ENCODE peak calls at places on chromosomes 16 and 17, in five cellular contexts. One of them, this sample, is unnamed.

GRCh38 chr17:65102788-65103187 is 34.4 kb upstream of the RGS9 start:
- DNase-seq in EL: peak
- DNase-seq in fibroblast of villous mesenchyme: no peak
- DNase-seq in OCI-LY7: no peak
- DNase-seq in lower lobe of right lung: no peak
- DNase-seq in this sample: no peak

GRCh38 chr17:50556803-50557202 is 3.7 kb upstream of the CACNA1G start:
- DNase-seq in fibroblast of villous mesenchyme: no peak
- DNase-seq in lower lobe of right lung: no peak
- DNase-seq in EL: no peak
- DNase-seq in OCI-LY7: no peak
- DNase-seq in this sample: no peak

GRCh38 chr16:14364386-14365199 is 265.5 kb downstream of the PARN start:
- DNase-seq in fibroblast of villous mesenchyme: peak
- DNase-seq in OCI-LY7: no peak
- DNase-seq in lower lobe of right lung: peak
- DNase-seq in EL: peak
- DNase-seq in this sample: no peak

GRCh38 chr16:68369168-68369567 is 58.3 kb downstream of the PRMT7 start:
- DNase-seq in EL: no peak
- DNase-seq in lower lobe of right lung: peak
- DNase-seq in fibroblast of villous mesenchyme: no peak
- DNase-seq in OCI-LY7: no peak
- DNase-seq in this sample: no peak

GRCh38 chr16:53821957-53822625 is 118.1 kb downstream of the FTO start:
- DNase-seq in OCI-LY7: no peak
- DNase-seq in fibroblast of villous mesenchyme: peak
- DNase-seq in lower lobe of right lung: no peak
- DNase-seq in EL: peak
- DNase-seq in this sample: no peak

GRCh38 chr16:57411362-57411976 is 6.9 kb downstream of the CCL17 start:
- DNase-seq in lower lobe of right lung: no peak
- DNase-seq in EL: no peak
- DNase-seq in fibroblast of villous mesenchyme: no peak
- DNase-seq in OCI-LY7: no peak
- DNase-seq in this sample: no peak

GRCh38 chr16:27967169-27967568 is 96.3 kb downstream of the GSG1L start:
- DNase-seq in lower lobe of right lung: no peak
- DNase-seq in OCI-LY7: no peak
- DNase-seq in EL: no peak
- DNase-seq in fibroblast of villous mesenchyme: no peak
- DNase-seq in this sample: no peak

GRCh38 chr16:86375370-86375769 is 135.0 kb upstream of the FOXF1 start:
- DNase-seq in lower lobe of right lung: no peak
- DNase-seq in OCI-LY7: no peak
- DNase-seq in fibroblast of villous mesenchyme: peak
- DNase-seq in EL: peak
- DNase-seq in this sample: no peak

GRCh38 chr16:19935696-19936095 is 51.0 kb upstream of the GPRC5B start:
- DNase-seq in fibroblast of villous mesenchyme: no peak
- DNase-seq in EL: no peak
- DNase-seq in lower lobe of right lung: no peak
- DNase-seq in OCI-LY7: no peak
- DNase-seq in this sample: no peak